ENCODE peak calls at places on chromosomes 16 and 17, in six cellular contexts. One of them, this sample, is unnamed.

GRCh38 chr16:86865866-86866675 is 287.7 kb downstream of the FOXL1 start:
- DNase-seq in left ventricle myocardium superior: peak; percentile 94
- DNase-seq in activated CD8-positive, alpha-beta memory T cell treated with anti-CD3 and anti-CD28 coated beads for 1 hour: no peak
- DNase-seq in activated gamma-delta T cell treated with anti-CD3 and anti-CD28 coated beads, Interleukin-2, amount 50 U/mL, for 16 hours: no peak
- DNase-seq in Peyer's patch: no peak
- DNase-seq in memory B cell: no peak
- DNase-seq in this sample: peak; percentile 85

GRCh38 chr16:71565812-71566700 is 10.8 kb downstream of the TAT start:
- DNase-seq in left ventricle myocardium superior: no peak
- DNase-seq in activated CD8-positive, alpha-beta memory T cell treated with anti-CD3 and anti-CD28 coated beads for 1 hour: no peak
- DNase-seq in activated gamma-delta T cell treated with anti-CD3 and anti-CD28 coated beads, Interleukin-2, amount 50 U/mL, for 16 hours: no peak
- DNase-seq in Peyer's patch: no peak
- DNase-seq in memory B cell: no peak
- DNase-seq in this sample: no peak

GRCh38 chr17:77419547-77420475 is 279.0 kb downstream of the SEC14L1 start:
- DNase-seq in left ventricle myocardium superior: no peak
- DNase-seq in activated CD8-positive, alpha-beta memory T cell treated with anti-CD3 and anti-CD28 coated beads for 1 hour: no peak
- DNase-seq in activated gamma-delta T cell treated with anti-CD3 and anti-CD28 coated beads, Interleukin-2, amount 50 U/mL, for 16 hours: no peak
- DNase-seq in Peyer's patch: no peak
- DNase-seq in memory B cell: no peak
- DNase-seq in this sample: no peak

GRCh38 chr16:77599793-77600415 is 122.4 kb upstream of the NUDT7 start:
- DNase-seq in left ventricle myocardium superior: no peak
- DNase-seq in activated CD8-positive, alpha-beta memory T cell treated with anti-CD3 and anti-CD28 coated beads for 1 hour: no peak
- DNase-seq in activated gamma-delta T cell treated with anti-CD3 and anti-CD28 coated beads, Interleukin-2, amount 50 U/mL, for 16 hours: no peak
- DNase-seq in Peyer's patch: no peak
- DNase-seq in memory B cell: no peak
- DNase-seq in this sample: no peak

GRCh38 chr17:55577011-55577586 is 65.8 kb upstream of the SMIM36 start:
- DNase-seq in left ventricle myocardium superior: peak; percentile 62
- DNase-seq in activated CD8-positive, alpha-beta memory T cell treated with anti-CD3 and anti-CD28 coated beads for 1 hour: no peak
- DNase-seq in activated gamma-delta T cell treated with anti-CD3 and anti-CD28 coated beads, Interleukin-2, amount 50 U/mL, for 16 hours: no peak
- DNase-seq in Peyer's patch: peak; percentile 73
- DNase-seq in memory B cell: peak; percentile 26
- DNase-seq in this sample: peak; percentile 64

GRCh38 chr17:82492647-82493516 is 26.6 kb upstream of the FOXK2 start:
- DNase-seq in left ventricle myocardium superior: no peak
- DNase-seq in activated CD8-positive, alpha-beta memory T cell treated with anti-CD3 and anti-CD28 coated beads for 1 hour: no peak
- DNase-seq in activated gamma-delta T cell treated with anti-CD3 and anti-CD28 coated beads, Interleukin-2, amount 50 U/mL, for 16 hours: no peak
- DNase-seq in Peyer's patch: no peak
- DNase-seq in memory B cell: no peak
- DNase-seq in this sample: peak; percentile 39

GRCh38 chr16:814974-815373 is 14.4 kb upstream of the GNG13 start:
- DNase-seq in left ventricle myocardium superior: no peak
- DNase-seq in activated CD8-positive, alpha-beta memory T cell treated with anti-CD3 and anti-CD28 coated beads for 1 hour: no peak
- DNase-seq in activated gamma-delta T cell treated with anti-CD3 and anti-CD28 coated beads, Interleukin-2, amount 50 U/mL, for 16 hours: no peak
- DNase-seq in Peyer's patch: no peak
- DNase-seq in memory B cell: no peak
- DNase-seq in this sample: no peak

GRCh38 chr17:17535957-17536356 is 39.8 kb upstream of the RASD1 start:
- DNase-seq in left ventricle myocardium superior: peak; percentile 94
- DNase-seq in activated CD8-positive, alpha-beta memory T cell treated with anti-CD3 and anti-CD28 coated beads for 1 hour: no peak
- DNase-seq in activated gamma-delta T cell treated with anti-CD3 and anti-CD28 coated beads, Interleukin-2, amount 50 U/mL, for 16 hours: no peak
- DNase-seq in Peyer's patch: no peak
- DNase-seq in memory B cell: no peak
- DNase-seq in this sample: peak; percentile 91

GRCh38 chr16:56682703-56683397 is 580 bp downstream of the MT1X start:
- DNase-seq in left ventricle myocardium superior: no peak
- DNase-seq in activated CD8-positive, alpha-beta memory T cell treated with anti-CD3 and anti-CD28 coated beads for 1 hour: no peak
- DNase-seq in activated gamma-delta T cell treated with anti-CD3 and anti-CD28 coated beads, Interleukin-2, amount 50 U/mL, for 16 hours: no peak
- DNase-seq in Peyer's patch: no peak
- DNase-seq in memory B cell: no peak
- DNase-seq in this sample: no peak

GRCh38 chr17:76071497-76072148 is 694 bp downstream of the SRP68 start:
- DNase-seq in left ventricle myocardium superior: no peak
- DNase-seq in activated CD8-positive, alpha-beta memory T cell treated with anti-CD3 and anti-CD28 coated beads for 1 hour: no peak
- DNase-seq in activated gamma-delta T cell treated with anti-CD3 and anti-CD28 coated beads, Interleukin-2, amount 50 U/mL, for 16 hours: no peak
- DNase-seq in Peyer's patch: no peak
- DNase-seq in memory B cell: no peak
- DNase-seq in this sample: no peak